ENCODE peak calls at places on chromosome 15, in nine cellular contexts. U, M, S, W, L, A, V, P and E are unnamed samples.

GRCh38 chr15:80999623-81000036 is 1.1 kb upstream of the TLNRD1 start:
- DNase-seq in U (no peak), M (peak), S (no peak), W (no peak), L (peak), A (no peak), V (no peak), P (peak), E (no peak)

GRCh38 chr15:62334581-62334980 is 169.5 kb upstream of the C2CD4B start:
- DNase-seq in U (no peak), M (no peak), S (no peak), W (no peak), L (no peak), A (no peak), V (no peak), P (no peak), E (no peak)

GRCh38 chr15:96115642-96116041 is 214.9 kb upstream of the NR2F2 start:
- DNase-seq in U (no peak), M (no peak), S (no peak), W (no peak), L (no peak), A (no peak), V (peak), P (no peak), E (no peak)

GRCh38 chr15:100332231-100332630 is 9.5 kb downstream of the ADAMTS17 start:
- DNase-seq in U (no peak), M (no peak), S (peak), W (no peak), L (no peak), A (no peak), V (no peak), P (no peak), E (peak)

GRCh38 chr15:65906396-65906795 is 37.1 kb downstream of the RAB11A start:
- DNase-seq in U (no peak), M (no peak), S (no peak), W (no peak), L (no peak), A (no peak), V (no peak), P (no peak), E (no peak)

GRCh38 chr15:95086543-95087252 is 855.3 kb downstream of the MCTP2 start:
- DNase-seq in U (no peak), M (no peak), S (no peak), W (no peak), L (no peak), A (no peak), V (peak), P (no peak), E (no peak)

GRCh38 chr15:68797589-68798377 is 22.9 kb downstream of the ANP32A start:
- DNase-seq in U (no peak), M (no peak), S (no peak), W (no peak), L (peak), A (no peak), V (no peak), P (no peak), E (no peak)

GRCh38 chr15:64209680-64210334 is 47.0 kb upstream of the PPIB start:
- DNase-seq in U (peak), M (no peak), S (no peak), W (no peak), L (no peak), A (peak), V (peak), P (no peak), E (no peak)

GRCh38 chr15:75779504-75779903 is 63.7 kb upstream of the UBE2Q2 start:
- DNase-seq in U (no peak), M (no peak), S (no peak), W (no peak), L (no peak), A (no peak), V (no peak), P (no peak), E (peak)

GRCh38 chr15:80105193-80105984 is 45.9 kb downstream of the ZFAND6 start:
- DNase-seq in U (no peak), M (no peak), S (no peak), W (no peak), L (no peak), A (no peak), V (peak), P (no peak), E (no peak)

GRCh38 chr15:96218623-96219465 is 111.7 kb upstream of the NR2F2 start:
- DNase-seq in U (no peak), M (no peak), S (no peak), W (peak), L (no peak), A (no peak), V (no peak), P (no peak), E (no peak)

GRCh38 chr15:66802087-66803001 is 100.3 kb downstream of the SMAD6 start:
- DNase-seq in U (no peak), M (no peak), S (no peak), W (no peak), L (no peak), A (no peak), V (peak), P (no peak), E (no peak)

GRCh38 chr15:69576035-69576526 is 123.5 kb downstream of the RPLP1 start:
- DNase-seq in U (no peak), M (peak), S (no peak), W (no peak), L (peak), A (peak), V (no peak), P (peak), E (no peak)

GRCh38 chr15:52419494-52419893 is 109.2 kb downstream of the MYO5A start:
- DNase-seq in U (no peak), M (no peak), S (no peak), W (no peak), L (no peak), A (no peak), V (no peak), P (no peak), E (no peak)

GRCh38 chr15:76885212-76885611 is 19.9 kb downstream of the SCAPER start:
- DNase-seq in U (no peak), M (no peak), S (no peak), W (no peak), L (no peak), A (no peak), V (no peak), P (no peak), E (no peak)

GRCh38 chr15:99410477-99410876 is 155.3 kb upstream of the MEF2A start:
- DNase-seq in U (no peak), M (no peak), S (no peak), W (no peak), L (no peak), A (no peak), V (no peak), P (no peak), E (no peak)

GRCh38 chr15:96494530-96494929 is 164.0 kb downstream of the NR2F2 start:
- DNase-seq in U (no peak), M (peak), S (no peak), W (no peak), L (no peak), A (no peak), V (no peak), P (no peak), E (no peak)

GRCh38 chr15:35874260-35874905 is 328.4 kb upstream of the DPH6 start:
- DNase-seq in U (no peak), M (no peak), S (no peak), W (no peak), L (no peak), A (peak), V (peak), P (no peak), E (peak)

GRCh38 chr15:36877796-36878744 is 222.3 kb downstream of the MEIS2 start:
- DNase-seq in U (no peak), M (no peak), S (no peak), W (no peak), L (no peak), A (no peak), V (no peak), P (no peak), E (no peak)

GRCh38 chr15:34512628-34513027 is 70.8 kb downstream of the GOLGA8B start:
- DNase-seq in U (no peak), M (no peak), S (no peak), W (no peak), L (no peak), A (no peak), V (no peak), P (no peak), E (no peak)

GRCh38 chr15:56987286-56987685 is 68.8 kb downstream of the TCF12 start:
- DNase-seq in U (no peak), M (no peak), S (no peak), W (no peak), L (no peak), A (no peak), V (no peak), P (no peak), E (no peak)

GRCh38 chr15:45402955-45403892 is 24.9 kb upstream of the GATM start:
- DNase-seq in U (no peak), M (peak), S (no peak), W (peak), L (peak), A (peak), V (peak), P (no peak), E (peak)
- TF ChIP-seq POLR2A in U (no peak), M (no peak), S (no peak), W (no peak), L (no peak), A (no peak), V (no peak), P (no peak), E (no peak)

GRCh38 chr15:74754593-74755215 is 6.1 kb downstream of the CYP1A2 start:
- DNase-seq in U (no peak), M (no peak), S (no peak), W (no peak), L (no peak), A (no peak), V (no peak), P (no peak), E (no peak)

GRCh38 chr15:74752486-74753395 is 4.1 kb downstream of the CYP1A2 start:
- DNase-seq in U (no peak), M (no peak), S (no peak), W (no peak), L (no peak), A (no peak), V (peak), P (no peak), E (no peak)

GRCh38 chr15:74750759-74751158 is 2.1 kb downstream of the CYP1A2 start:
- DNase-seq in U (no peak), M (no peak), S (no peak), W (no peak), L (no peak), A (no peak), V (no peak), P (no peak), E (no peak)

GRCh38 chr15:74749832-74750231 is 1.2 kb downstream of the CYP1A2 start:
- DNase-seq in U (no peak), M (no peak), S (no peak), W (no peak), L (no peak), A (no peak), V (no peak), P (no peak), E (no peak)

DNA sequence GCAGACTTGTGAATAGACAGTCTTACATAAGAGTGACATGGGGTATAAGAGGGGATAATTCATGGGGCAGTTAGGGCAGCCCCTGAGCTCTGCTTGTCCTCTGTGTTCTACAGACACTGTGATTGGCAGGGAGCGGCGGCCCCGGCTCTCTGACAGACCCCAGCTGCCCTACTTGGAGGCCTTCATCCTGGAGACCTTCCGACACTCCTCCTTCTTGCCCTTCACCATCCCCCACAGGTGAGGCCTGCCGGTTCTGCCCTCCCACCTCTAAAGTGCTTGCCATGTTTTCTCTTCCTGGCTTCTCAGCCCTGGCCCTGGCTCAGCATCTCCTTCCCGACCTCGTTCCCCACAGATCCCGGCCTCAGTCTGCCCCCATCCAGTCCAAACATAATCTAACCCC is 3.4 kb downstream of the CYP1A2 start:
- DNase-seq in U (no peak), M (no peak), S (no peak), W (no peak), L (no peak), A (no peak), V (no peak), P (no peak), E (no peak)
- H3K4me3 ChIP-seq in U (no peak), M (no peak), S (no peak), W (no peak), L (no peak), A (no peak), V (no peak), P (no peak), E (no peak)

DNA sequence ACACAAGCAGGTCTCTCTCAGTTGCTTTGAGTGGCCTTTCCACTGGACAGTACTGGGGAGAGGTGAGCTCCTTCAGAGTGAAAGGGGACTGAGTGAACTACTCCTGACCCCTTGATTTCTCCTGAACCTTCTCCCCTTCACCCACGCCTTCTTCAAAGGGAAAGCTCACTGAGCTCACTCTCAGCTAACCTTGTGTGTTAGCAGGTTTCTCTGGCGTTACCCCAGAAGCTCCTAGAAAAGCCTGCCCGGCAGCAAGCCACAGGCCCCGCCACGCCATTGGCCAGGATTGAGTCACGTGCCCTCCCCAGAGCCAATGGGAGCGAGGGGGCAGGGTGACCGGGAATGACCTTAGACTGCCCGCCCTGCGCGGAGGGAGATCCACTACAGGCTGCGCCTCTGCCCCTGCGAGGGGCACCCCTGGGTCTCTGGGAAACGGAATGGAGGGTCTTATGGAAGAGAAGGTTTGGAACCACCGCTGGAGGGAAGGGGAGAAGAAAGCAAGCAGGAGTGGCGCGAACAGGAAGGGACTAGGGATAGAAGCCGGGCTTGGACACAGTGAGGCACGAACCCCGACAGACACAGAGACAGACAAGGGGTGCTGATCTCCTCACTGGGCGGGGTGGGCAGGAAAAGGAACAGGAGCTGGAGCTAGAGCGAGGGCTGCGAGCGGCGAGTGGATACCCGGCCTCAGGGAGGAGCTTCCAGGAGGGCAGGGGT is 17.4 kb upstream of the CLK3 start:
- DNase-seq in U (peak), M (peak), S (no peak), W (peak), L (peak), A (peak), V (peak), P (peak), E (peak)
- TF ChIP-seq POLR2A in U (peak), M (no peak), S (peak), W (no peak), L (peak), A (peak), V (no peak), P (peak), E (no peak)

GRCh38 chr15:90665288-90666134 is 51.6 kb upstream of the BLM start:
- DNase-seq in U (peak), M (peak), S (no peak), W (peak), L (peak), A (peak), V (peak), P (peak), E (peak)

GRCh38 chr15:90666135-90666909 is 50.8 kb upstream of the BLM start:
- DNase-seq in U (no peak), M (no peak), S (no peak), W (no peak), L (no peak), A (no peak), V (no peak), P (no peak), E (no peak)

GRCh38 chr15:90660195-90660995 is 56.8 kb upstream of the BLM start:
- DNase-seq in U (no peak), M (peak), S (no peak), W (no peak), L (no peak), A (peak), V (peak), P (no peak), E (peak)

GRCh38 chr15:90667063-90667754 is 49.9 kb upstream of the BLM start:
- DNase-seq in U (no peak), M (no peak), S (no peak), W (no peak), L (no peak), A (no peak), V (no peak), P (no peak), E (no peak)

DNA sequence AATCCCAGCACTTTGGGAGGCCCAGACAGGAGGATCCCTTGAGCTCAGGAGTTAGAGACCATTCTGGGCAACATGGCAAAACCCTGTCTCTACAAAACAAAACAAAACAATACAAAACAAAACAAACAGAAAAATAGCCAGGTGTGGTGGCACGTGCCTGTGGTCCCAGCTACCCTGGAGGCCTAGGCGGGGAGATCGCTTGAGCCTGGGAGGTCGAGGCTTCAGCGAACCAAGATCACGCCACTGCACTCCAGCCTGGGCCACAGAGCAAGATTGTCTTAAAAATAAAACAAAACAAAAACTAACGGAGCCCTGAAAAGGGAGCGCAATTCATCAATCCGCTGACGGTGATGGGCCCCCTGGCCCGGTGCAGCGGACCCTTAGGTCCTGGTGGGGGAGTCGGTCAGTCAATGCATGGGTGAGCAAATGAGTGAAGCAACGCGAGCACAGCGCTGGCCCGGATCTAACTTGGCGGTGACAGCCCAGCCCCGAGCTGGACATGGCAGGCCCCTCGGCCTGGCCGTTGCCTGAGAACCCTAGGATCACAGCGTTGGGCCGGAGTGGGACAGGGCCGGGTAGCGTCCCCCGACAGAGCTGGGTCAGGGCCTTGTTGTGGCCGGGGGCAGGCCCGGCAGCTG is 52.4 kb upstream of the BLM start:
- DNase-seq in U (peak), M (no peak), S (no peak), W (peak), L (no peak), A (peak), V (peak), P (no peak), E (no peak)
- H3K4me3 ChIP-seq in U (peak), M (peak), S (peak), W (peak), L (peak), A (peak), V (peak), P (peak), E (peak)